ENCODE peak calls at places on chromosomes 5 and 9, in six cellular contexts. Y, P, C, H, F and T are unnamed samples.

GRCh38 chr5:38751103-38751502 is 94.7 kb upstream of the OSMR start:
- DNase-seq in H (no peak), C (no peak), P (peak), Y (no peak), F (no peak), T (no peak)

GRCh38 chr9:92716557-92716956 is 46.6 kb upstream of the IPPK start:
- DNase-seq in C (no peak), H (peak), F (peak), P (peak), Y (peak), T (peak)

GRCh38 chr9:123399803-123400378 is 43.9 kb downstream of the CRB2 start:
- DNase-seq in C (no peak), P (no peak), Y (no peak), F (no peak), H (peak), T (peak)

GRCh38 chr9:88953401-88954029 is 37.8 kb upstream of the S1PR3 start:
- DNase-seq in H (no peak), F (no peak), C (no peak), Y (no peak), P (no peak), T (peak)

GRCh38 chr5:38163636-38164237 is 94.6 kb upstream of the EGFLAM start:
- DNase-seq in C (no peak), Y (no peak), F (no peak), H (no peak), P (no peak), T (no peak)

GRCh38 chr9:113057193-113057592 is 669 bp upstream of the ZFP37 start:
- DNase-seq in F (no peak), Y (no peak), H (no peak), C (no peak), P (no peak), T (no peak)

GRCh38 chr9:95833549-95834178 is 41.8 kb upstream of the ERCC6L2 start:
- DNase-seq in Y (no peak), C (no peak), F (no peak), H (no peak), P (no peak), T (no peak)

GRCh38 chr5:33808699-33809098 is 83.1 kb downstream of the ADAMTS12 start:
- DNase-seq in Y (no peak), P (no peak), H (no peak), C (no peak), F (no peak), T (no peak)

GRCh38 chr9:72942451-72942850 is 10.4 kb downstream of the ALDH1A1 start:
- DNase-seq in F (no peak), H (no peak), P (no peak), C (no peak), Y (no peak), T (no peak)

GRCh38 chr5:178113841-178114324 is 551 bp downstream of the N4BP3 start:
- DNase-seq in C (no peak), P (no peak), F (peak), H (peak), Y (no peak), T (no peak)

GRCh38 chr5:124130807-124131206 is 615.6 kb downstream of the ZNF608 start:
- DNase-seq in P (no peak), C (no peak), H (no peak), Y (no peak), F (no peak), T (no peak)

GRCh38 chr5:180785794-180786221 is 16.8 kb downstream of the MGAT1 start:
- DNase-seq in Y (no peak), P (peak), F (peak), H (no peak), C (no peak), T (peak)

GRCh38 chr9:126663661-126664072 is 49.9 kb downstream of the LMX1B start:
- DNase-seq in C (peak), P (no peak), F (peak), Y (no peak), H (no peak), T (no peak)

GRCh38 chr5:117455236-117456233 is 880.9 kb upstream of the SEMA6A start:
- DNase-seq in C (no peak), P (peak), H (peak), F (peak), Y (no peak), T (no peak)

GRCh38 chr9:69820955-69821788 is 555 bp downstream of the CFAP95 start:
- DNase-seq in F (no peak), Y (no peak), H (no peak), C (no peak), P (no peak), T (no peak)

GRCh38 chr5:150294551-150295071 is 5.0 kb upstream of the CAMK2A start:
- DNase-seq in Y (no peak), F (peak), C (no peak), H (no peak), P (no peak), T (no peak)

GRCh38 chr5:10153394-10153793 is 96.3 kb downstream of the ATPSCKMT start:
- DNase-seq in Y (no peak), F (no peak), C (no peak), H (no peak), P (no peak), T (no peak)

GRCh38 chr9:33489070-33489469 is 15.3 kb upstream of the NOL6 start:
- DNase-seq in P (no peak), F (no peak), H (no peak), C (no peak), Y (no peak), T (peak)

GRCh38 chr5:106876665-106877194 is 794.0 kb downstream of the EFNA5 start:
- DNase-seq in C (peak), Y (no peak), F (no peak), P (no peak), H (peak), T (no peak)

GRCh38 chr9:33151007-33151557 is 16.1 kb downstream of the B4GALT1 start:
- DNase-seq in P (no peak), Y (no peak), C (no peak), H (peak), F (no peak), T (peak)

GRCh38 chr9:97981828-97982164 is 1.3 kb upstream of the ANP32B start:
- DNase-seq in C (no peak), Y (no peak), H (no peak), P (no peak), F (no peak), T (no peak)
- H3K4me3 ChIP-seq in C (no peak), Y (no peak), H (no peak), P (peak), F (no peak), T (no peak)

GRCh38 chr5:135880278-135880677 is 15.4 kb downstream of the IL9 start:
- DNase-seq in C (no peak), P (peak), F (no peak), Y (peak), H (no peak), T (peak)
- TF ChIP-seq CTCF in C (peak), P (peak), F (no peak), Y (no peak), H (no peak), T (peak)

GRCh38 chr5:114361724-114362196 is at the start of gene KCNN2:
- DNase-seq in F (peak), C (peak), Y (peak), H (peak), P (no peak), T (peak)

GRCh38 chr5:114363837-114364236 is 2.0 kb downstream of the KCNN2 start:
- DNase-seq in H (no peak), C (peak), Y (no peak), F (no peak), P (no peak), T (no peak)

GRCh38 chr5:114360816-114361723 is 800 bp upstream of the KCNN2 start:
- DNase-seq in H (peak), P (no peak), Y (no peak), C (no peak), F (peak), T (no peak)

GRCh38 chr5:114362977-114363721 is 1.3 kb downstream of the KCNN2 start:
- DNase-seq in Y (peak), F (peak), H (peak), C (no peak), P (no peak), T (peak)

DNA sequence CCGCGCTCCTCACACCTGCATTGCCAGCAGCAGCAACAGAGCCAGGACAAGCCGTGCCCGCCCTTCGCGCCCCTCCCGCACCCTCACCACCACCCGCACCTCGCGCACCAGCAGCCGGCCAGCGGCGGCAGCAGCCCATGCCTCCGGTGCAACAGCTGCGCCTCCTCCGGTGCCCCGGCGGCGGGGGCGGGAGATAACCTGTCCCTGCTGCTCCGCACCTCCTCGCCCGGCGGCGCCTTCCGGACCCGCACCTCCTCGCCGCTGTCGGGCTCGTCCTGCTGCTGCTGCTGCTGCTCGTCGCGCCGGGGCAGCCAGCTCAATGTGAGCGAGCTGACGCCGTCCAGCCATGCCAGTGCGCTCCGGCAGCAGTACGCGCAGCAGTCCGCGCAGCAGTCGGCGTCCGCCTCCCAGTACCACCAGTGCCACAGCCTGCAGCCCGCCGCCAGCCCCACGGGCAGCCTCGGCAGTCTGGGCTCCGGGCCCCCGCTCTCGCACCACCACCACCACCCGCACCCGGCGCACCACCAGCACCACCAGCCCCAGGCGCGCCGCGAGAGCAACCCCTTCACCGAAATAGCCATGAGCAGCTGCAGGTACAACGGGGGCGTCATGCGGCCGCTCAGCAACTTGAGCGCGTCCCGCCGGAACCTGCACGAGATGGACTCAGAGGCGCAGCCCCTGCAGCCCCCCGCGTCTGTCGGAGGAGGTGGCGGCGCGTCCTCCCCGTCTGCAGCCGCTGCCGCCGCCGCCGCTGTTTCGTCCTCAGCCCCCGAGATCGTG is 517 bp downstream of the KCNN2 start:
- DNase-seq in F (peak), Y (peak), H (no peak), P (no peak), C (no peak), T (peak)
- H3K4me3 ChIP-seq in F (peak), Y (peak), H (peak), P (no peak), C (peak), T (no peak)

DNA sequence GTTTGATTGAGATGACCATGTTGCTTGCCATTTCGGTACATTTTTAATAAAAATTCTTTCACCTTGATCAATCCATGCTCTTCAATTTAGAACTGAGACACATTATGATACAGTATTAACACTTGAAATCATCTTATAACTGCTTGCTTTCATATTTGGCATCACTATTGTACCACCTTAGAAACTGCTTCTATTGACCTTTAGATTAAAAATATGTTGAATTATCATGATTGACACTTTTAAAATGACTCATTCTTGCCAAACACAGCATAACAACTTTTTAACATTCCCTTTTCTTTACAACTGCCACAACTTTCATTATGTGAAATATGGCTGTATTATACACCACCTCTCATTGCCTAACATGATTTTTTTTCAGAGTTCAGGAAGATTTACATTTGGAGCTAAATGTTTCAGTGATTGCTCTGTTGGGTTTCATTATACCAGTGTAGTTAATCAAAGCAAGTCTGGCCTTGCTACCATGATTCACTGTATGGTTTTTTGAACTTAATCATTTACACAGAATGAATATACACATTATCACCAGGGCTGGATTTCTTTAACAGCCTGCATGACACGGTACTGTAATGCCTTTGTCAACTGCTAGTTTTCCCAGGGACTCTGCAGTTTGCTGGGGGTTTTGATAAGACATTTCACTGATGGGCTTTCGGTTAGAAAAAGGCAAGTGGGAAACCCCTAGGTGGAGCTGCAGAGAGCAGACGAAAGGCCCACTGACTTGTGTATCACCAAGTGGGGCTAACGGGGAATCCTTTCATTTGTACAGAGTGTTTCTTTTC is 93.6 kb upstream of the TLE4 start:
- DNase-seq in P (no peak), C (no peak), Y (no peak), H (no peak), F (no peak), T (peak)
- TF ChIP-seq CTCF in P (no peak), C (peak), Y (peak), H (no peak), F (no peak), T (peak)

GRCh38 chr5:144815131-144815530 is 644.5 kb downstream of the KCTD16 start:
- DNase-seq in H (no peak), F (no peak), P (no peak), C (no peak), Y (no peak), T (peak)

GRCh38 chr5:144812770-144813169 is 642.1 kb downstream of the KCTD16 start:
- DNase-seq in C (no peak), H (no peak), P (no peak), Y (no peak), F (no peak), T (peak)
- H3K4me3 ChIP-seq in C (no peak), H (no peak), P (no peak), Y (no peak), F (no peak), T (no peak)

GRCh38 chr9:93954436-93955355 is at the start of gene BARX1:
- DNase-seq in C (no peak), P (no peak), H (no peak), F (no peak), Y (no peak), T (no peak)

GRCh38 chr9:93953492-93954435 is 1.4 kb downstream of the BARX1 start:
- DNase-seq in F (no peak), Y (no peak), P (no peak), H (no peak), C (no peak), T (no peak)

GRCh38 chr9:93951655-93952118 is 3.5 kb downstream of the BARX1 start:
- DNase-seq in H (no peak), C (no peak), P (no peak), F (no peak), Y (no peak), T (no peak)

GRCh38 chr9:93952119-93952783 is 2.9 kb downstream of the BARX1 start:
- DNase-seq in P (no peak), F (no peak), Y (no peak), H (no peak), C (no peak), T (no peak)

DNA sequence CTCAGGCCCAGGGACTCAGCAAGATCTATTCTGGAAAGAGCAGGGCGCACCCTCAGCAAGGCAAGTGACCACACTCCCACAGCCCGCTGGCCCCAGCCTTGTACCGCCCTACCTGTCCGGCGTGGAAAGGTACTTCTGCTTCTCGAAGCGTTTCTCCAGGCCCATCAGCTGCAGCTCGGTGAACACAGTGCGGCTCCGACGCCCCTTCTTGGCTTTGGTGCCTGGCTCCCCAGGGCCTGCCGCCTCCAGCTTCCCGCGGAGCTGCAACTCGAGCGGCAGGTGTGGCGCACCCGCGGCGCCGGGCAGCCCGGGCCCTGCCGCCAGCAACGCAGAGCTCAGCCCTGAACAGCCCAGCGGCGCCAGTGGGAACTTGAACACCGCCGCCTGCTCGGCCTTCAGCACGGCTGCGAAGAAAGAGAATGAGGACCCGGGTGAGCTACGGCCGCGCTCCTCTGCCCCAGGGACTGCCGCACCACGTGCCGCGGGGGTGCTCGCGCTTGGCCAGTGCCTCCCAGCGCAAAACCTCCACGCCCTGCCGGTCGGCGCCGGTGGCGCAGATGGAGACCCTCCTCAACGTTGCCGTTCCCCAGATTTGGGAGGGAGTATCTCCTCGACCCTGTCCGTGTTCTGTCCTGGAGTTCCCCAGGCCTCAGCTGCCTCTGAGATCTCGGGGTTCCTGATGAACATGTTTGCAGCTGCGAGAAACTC is 2.2 kb downstream of the BARX1 start:
- DNase-seq in F (no peak), Y (no peak), C (no peak), H (no peak), P (no peak), T (no peak)
- TF ChIP-seq CTCF in F (no peak), Y (no peak), C (no peak), H (no peak), P (no peak), T (no peak)

GRCh38 chr5:19865336-19866087 is 122.5 kb downstream of the CDH18 start:
- DNase-seq in C (no peak), Y (no peak), H (no peak), P (no peak), F (no peak), T (no peak)
- H3K4me3 ChIP-seq in C (no peak), Y (peak), H (no peak), P (no peak), F (peak), T (no peak)